ENCODE peak calls at places on chromosome 18, in four cellular contexts. A, V, C and U are unnamed samples.

GRCh38 chr18:50928551-50928950 is 39.3 kb upstream of the ELAC1 start:
- DNase-seq in C (no peak), A (no peak), V (no peak), U (no peak)

GRCh38 chr18:62897153-62897552 is 181.8 kb downstream of the PHLPP1 start:
- DNase-seq in C (no peak), V (no peak), A (peak), U (no peak)

GRCh38 chr18:24656571-24656971 is 196.1 kb downstream of the HRH4 start:
- DNase-seq in A (peak), V (no peak), C (peak), U (peak)

GRCh38 chr18:68922392-68922791 is 124.5 kb downstream of the CCDC102B start:
- DNase-seq in A (no peak), C (no peak), V (no peak), U (no peak)

GRCh38 chr18:5110288-5110687 is 86.8 kb downstream of the AKAIN1 start:
- DNase-seq in A (no peak), C (no peak), V (no peak), U (no peak)

GRCh38 chr18:45370190-45371010 is 244.9 kb upstream of the SLC14A2 start:
- DNase-seq in C (no peak), V (no peak), A (peak), U (no peak)

GRCh38 chr18:46754661-46755292 is 2.1 kb downstream of the ST8SIA5 start:
- DNase-seq in V (no peak), C (no peak), A (peak), U (peak)

GRCh38 chr18:47283476-47283875 is 32.0 kb upstream of the SKOR2 start:
- DNase-seq in C (no peak), V (no peak), A (peak), U (peak)

GRCh38 chr18:46001892-46002291 is 34.8 kb upstream of the EPG5 start:
- DNase-seq in V (no peak), A (no peak), C (no peak), U (no peak)

GRCh38 chr18:5943514-5943913 is 48.2 kb upstream of the TMEM200C start:
- DNase-seq in A (peak), C (no peak), V (no peak), U (no peak)

GRCh38 chr18:31371970-31372369 is 4.6 kb upstream of the DSG4 start:
- DNase-seq in C (no peak), V (no peak), A (no peak), U (no peak)

GRCh38 chr18:39862341-39862740 is 2092.7 kb upstream of the PIK3C3 start:
- DNase-seq in V (no peak), C (peak), A (no peak), U (no peak)

GRCh38 chr18:3794537-3795348 is 344.8 kb downstream of the TGIF1 start:
- DNase-seq in V (peak), C (peak), A (peak), U (no peak)

GRCh38 chr18:9221040-9221439 is 84.5 kb downstream of the ANKRD12 start:
- DNase-seq in A (no peak), V (no peak), C (no peak), U (no peak)

GRCh38 chr18:63320690-63321265 is 1.2 kb upstream of the BCL2 start:
- DNase-seq in C (no peak), V (peak), A (peak), U (peak)

GRCh38 chr18:59927246-59927825 is 27.5 kb downstream of the PMAIP1 start:
- DNase-seq in C (no peak), A (no peak), V (no peak), U (no peak)

GRCh38 chr18:5073026-5073944 is 123.8 kb downstream of the AKAIN1 start:
- DNase-seq in A (peak), C (no peak), V (no peak), U (peak)

GRCh38 chr18:75586576-75586975 is 159.1 kb upstream of the SMIM21 start:
- DNase-seq in A (no peak), C (no peak), V (no peak), U (no peak)

GRCh38 chr18:3126457-3127097 is 93.2 kb downstream of the MYOM1 start:
- DNase-seq in C (no peak), A (no peak), V (no peak), U (no peak)